ENCODE peak calls at places on chromosomes 2 and 18, in eight cellular contexts. W is tibial nerve, N is heart left ventricle, Y is right lobe of liver, C is ovary, K is suprapubic skin, F is IMR-90, D is HCT116. B is an unnamed sample. For H3K36me3, the result is how much of the 10 kb centered on the place peaks cover.

GRCh38 chr2:216147172-216148131 is 38.3 kb downstream of the XRCC5 start:
- DNase-seq in W (no peak), N (no peak), Y (no peak), C (no peak), K (no peak), F (no peak), D (no peak), B (no peak)

GRCh38 chr2:160464996-160465395 is 28.6 kb downstream of the RBMS1 start:
- DNase-seq in W (no peak), N (no peak), Y (no peak), C (no peak), K (no peak), F (no peak), D (no peak), B (no peak)

GRCh38 chr2:98102878-98103277 is 15.9 kb downstream of the VWA3B start:
- DNase-seq in W (no peak), N (no peak), Y (no peak), C (no peak), K (no peak), F (no peak), D (no peak), B (no peak)

GRCh38 chr2:16726577-16726976 is 60.9 kb upstream of the CYRIA start:
- DNase-seq in W (no peak), N (no peak), Y (no peak), C (no peak), K (no peak), F (no peak), D (no peak), B (no peak)

GRCh38 chr2:175965773-175966172 is 36.3 kb downstream of the LNPK start:
- DNase-seq in W (no peak), N (no peak), Y (no peak), C (no peak), K (no peak), F (no peak), D (no peak), B (no peak)

GRCh38 chr2:9565436-9566153 is 10.0 kb upstream of the ADAM17 start:
- DNase-seq in W (peak), N (peak), Y (no peak), C (peak), K (peak), F (peak), D (peak), B (peak)

GRCh38 chr2:70962885-70963878 is 15.2 kb upstream of the ANKRD53 start:
- DNase-seq in W (no peak), N (peak), Y (no peak), C (no peak), K (peak), F (no peak), D (no peak), B (peak)

GRCh38 chr18:28767781-28768211 is 590.9 kb upstream of the CDH2 start:
- DNase-seq in W (no peak), N (no peak), Y (no peak), C (no peak), K (no peak), F (peak), D (no peak), B (no peak)

GRCh38 chr2:144630459-144631215 is 110.7 kb upstream of the ZEB2 start:
- DNase-seq in W (no peak), N (no peak), Y (no peak), C (no peak), K (no peak), F (peak), D (no peak), B (no peak)

GRCh38 chr18:12391487-12392136 is 14.6 kb upstream of the AFG3L2 start:
- DNase-seq in W (no peak), N (peak), Y (no peak), C (peak), K (no peak), F (peak), D (peak), B (no peak)

GRCh38 chr2:30412392-30413321 is 34.4 kb upstream of the LCLAT1 start:
- DNase-seq in W (no peak), N (peak), Y (no peak), C (peak), K (no peak), F (peak), D (no peak), B (no peak)

GRCh38 chr18:2883137-2883671 is 36.4 kb downstream of the EMILIN2 start:
- DNase-seq in W (no peak), N (no peak), Y (no peak), C (no peak), K (peak), F (no peak), D (no peak), B (no peak)

GRCh38 chr2:156538083-156538504 is 101.9 kb downstream of the GPD2 start:
- DNase-seq in W (no peak), N (no peak), Y (no peak), C (no peak), K (no peak), F (peak), D (no peak), B (no peak)

GRCh38 chr2:39996653-39997080 is 217.6 kb upstream of the THUMPD2 start:
- DNase-seq in W (no peak), N (no peak), Y (no peak), C (no peak), K (no peak), F (peak), D (peak), B (no peak)

GRCh38 chr2:11008773-11009172 is 97.0 kb downstream of the KCNF1 start:
- DNase-seq in W (no peak), N (no peak), Y (no peak), C (no peak), K (no peak), F (no peak), D (no peak), B (no peak)

GRCh38 chr18:46867471-46868170 is 49.7 kb downstream of the PIAS2 start:
- DNase-seq in W (no peak), N (no peak), Y (no peak), C (no peak), K (no peak), F (no peak), D (no peak), B (no peak)

GRCh38 chr2:120026890-120027289 is 14.0 kb downstream of the EPB41L5 start:
- DNase-seq in W (no peak), N (no peak), Y (no peak), C (no peak), K (no peak), F (no peak), D (no peak), B (no peak)

GRCh38 chr2:136058951-136059530 is 58.9 kb downstream of the CXCR4 start:
- DNase-seq in W (no peak), N (no peak), Y (no peak), C (no peak), K (no peak), F (no peak), D (no peak), B (no peak)

GRCh38 chr18:43620936-43621335 is 343.6 kb upstream of the SYT4 start:
- DNase-seq in W (no peak), N (no peak), Y (no peak), C (no peak), K (no peak), F (peak), D (no peak), B (no peak)

GRCh38 chr2:137659616-137660015 is 304.7 kb upstream of the HNMT start:
- DNase-seq in W (no peak), N (no peak), Y (no peak), C (no peak), K (no peak), F (no peak), D (no peak), B (no peak)

GRCh38 chr2:234863043-234863934 is 88.5 kb upstream of the SH3BP4 start:
- DNase-seq in W (peak), N (peak), Y (peak), C (peak), K (no peak), F (peak), D (peak), B (peak)

GRCh38 chr2:68811364-68811763 is 59.8 kb downstream of the BMP10 start:
- DNase-seq in W (no peak), N (peak), Y (peak), C (peak), K (no peak), F (peak), D (no peak), B (no peak)

GRCh38 chr2:65686928-65687521 is 254.6 kb upstream of the SPRED2 start:
- DNase-seq in W (no peak), N (no peak), Y (no peak), C (no peak), K (no peak), F (no peak), D (no peak), B (no peak)

GRCh38 chr18:21129586-21130216 is 18.1 kb upstream of the ROCK1 start:
- DNase-seq in W (no peak), N (no peak), Y (no peak), C (no peak), K (no peak), F (peak), D (no peak), B (no peak)

GRCh38 chr2:174585111-174585510 is 12.5 kb downstream of the WIPF1 start:
- DNase-seq in W (no peak), N (no peak), Y (peak), C (no peak), K (no peak), F (peak), D (no peak), B (no peak)

GRCh38 chr18:27277554-27277953 is 92.4 kb upstream of the CHST9 start:
- DNase-seq in W (no peak), N (no peak), Y (no peak), C (no peak), K (no peak), F (no peak), D (no peak), B (no peak)

GRCh38 chr2:197700960-197701359 is 4.2 kb upstream of the MARS2 start:
- DNase-seq in W (no peak), N (no peak), Y (no peak), C (no peak), K (no peak), F (no peak), D (no peak), B (no peak)

GRCh38 chr18:38576349-38576748 is 1010.8 kb upstream of the CELF4 start:
- DNase-seq in W (no peak), N (no peak), Y (no peak), C (no peak), K (no peak), F (no peak), D (no peak), B (no peak)

GRCh38 chr2:223590964-223591363 is 11.2 kb downstream of the SCG2 start:
- DNase-seq in W (no peak), N (no peak), Y (no peak), C (no peak), K (no peak), F (peak), D (no peak), B (no peak)

GRCh38 chr2:240425697-240426096 is 9.8 kb upstream of the GPC1 start:
- DNase-seq in W (no peak), N (peak), Y (no peak), C (no peak), K (no peak), F (no peak), D (no peak), B (no peak)

GRCh38 chr2:225103737-225104141 is 61.5 kb upstream of the DOCK10 start:
- DNase-seq in W (no peak), N (no peak), Y (no peak), C (no peak), K (no peak), F (peak), D (no peak), B (no peak)

GRCh38 chr2:168169097-168169745 is 78.2 kb downstream of the STK39 start:
- DNase-seq in W (no peak), N (no peak), Y (no peak), C (no peak), K (no peak), F (peak), D (no peak), B (no peak)

GRCh38 chr2:70715161-70715985 is 52.6 kb downstream of the ADD2 start:
- DNase-seq in W (no peak), N (no peak), Y (no peak), C (no peak), K (no peak), F (no peak), D (no peak), B (no peak)

GRCh38 chr2:115999039-115999438 is 1556.6 kb downstream of the DPP10 start:
- DNase-seq in W (no peak), N (no peak), Y (no peak), C (no peak), K (no peak), F (no peak), D (no peak), B (no peak)

GRCh38 chr18:75173758-75174157 is 35.2 kb downstream of the PTGR3 start:
- DNase-seq in W (no peak), N (no peak), Y (no peak), C (no peak), K (no peak), F (no peak), D (no peak), B (no peak)

GRCh38 chr18:75170022-75170789 is 38.7 kb downstream of the PTGR3 start:
- DNase-seq in W (no peak), N (peak), Y (no peak), C (no peak), K (no peak), F (no peak), D (no peak), B (no peak)

GRCh38 chr18:75170916-75171315 is 38.0 kb downstream of the PTGR3 start:
- DNase-seq in W (no peak), N (peak), Y (no peak), C (no peak), K (no peak), F (no peak), D (no peak), B (no peak)

GRCh38 chr18:75173125-75173432 is 35.9 kb downstream of the PTGR3 start:
- DNase-seq in W (no peak), N (no peak), Y (no peak), C (no peak), K (no peak), F (peak), D (no peak), B (no peak)

DNA sequence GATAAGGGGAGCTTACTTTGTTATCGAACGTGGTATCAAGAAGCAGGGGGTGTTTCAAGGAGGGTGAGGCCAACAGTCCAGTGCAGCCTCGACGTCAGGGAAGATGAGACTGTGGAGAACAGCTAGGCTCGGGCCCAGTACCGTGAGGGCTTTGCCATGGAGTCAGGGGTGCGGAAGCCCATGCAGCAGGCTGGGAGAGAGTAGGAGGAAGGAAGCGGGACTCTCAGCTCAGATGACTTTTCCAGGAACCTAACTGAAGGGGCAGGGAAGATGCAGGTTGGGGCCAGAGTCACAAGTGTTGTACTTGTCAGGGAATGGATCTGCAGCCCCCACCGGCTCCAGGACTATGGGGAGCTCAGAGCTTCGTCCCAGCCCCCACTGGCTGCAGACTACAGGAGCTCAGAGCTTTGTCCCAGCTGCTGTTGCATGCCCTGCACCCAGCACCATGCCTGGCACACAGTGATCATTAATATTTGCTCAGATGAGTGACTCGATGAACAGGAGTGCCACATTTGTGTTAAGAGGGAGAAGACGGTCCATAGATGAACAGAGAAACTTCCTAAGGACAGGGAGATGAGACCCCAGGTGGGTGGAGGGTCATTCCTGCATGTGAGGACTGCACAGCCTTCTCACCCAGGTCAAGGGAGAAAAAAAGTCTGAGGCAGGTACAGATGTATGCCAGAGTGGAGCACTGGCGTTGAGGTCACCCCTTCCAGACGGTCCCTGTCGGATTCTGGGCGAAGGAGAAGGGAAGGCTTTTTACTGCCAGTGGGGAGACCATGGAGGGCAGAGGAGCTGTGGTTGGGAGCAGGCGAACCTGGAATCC is 36.4 kb downstream of the PTGR3 start:
- DNase-seq in W (no peak), N (no peak), Y (no peak), C (no peak), K (no peak), F (no peak), D (no peak), B (no peak)
- TF ChIP-seq POLR2A in W (no peak), N (no peak), Y (no peak), C (no peak), K (no peak), F (no peak), D (no peak), B (no peak)

DNA sequence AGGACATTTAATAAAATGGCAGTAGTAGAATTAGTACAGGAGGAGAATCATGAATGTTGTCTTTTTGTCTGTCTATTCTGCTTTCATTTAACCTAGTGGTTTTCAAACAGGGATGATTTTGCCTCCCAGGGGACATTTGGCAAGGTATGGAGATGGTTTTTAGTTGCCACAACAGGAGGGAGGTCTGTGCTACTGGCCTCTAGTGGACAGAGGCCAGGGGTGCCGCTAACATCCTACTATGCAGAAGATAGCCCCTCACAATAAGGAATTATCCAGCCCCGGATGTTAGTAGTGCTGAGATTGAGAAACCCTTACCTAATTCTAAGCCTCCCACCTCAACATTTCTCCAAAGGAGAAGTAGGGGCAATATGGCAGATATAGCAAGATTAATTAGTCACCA is 18.3 kb downstream of the FASTKD2 start:
- DNase-seq in W (no peak), N (no peak), Y (no peak), C (no peak), K (no peak), F (no peak), D (no peak), B (no peak)
- H3K36me3 ChIP-seq in W (under half), N (under half), Y (under half), C (under half), K (half or more), F (under half), D (under half), B (under half)

DNA sequence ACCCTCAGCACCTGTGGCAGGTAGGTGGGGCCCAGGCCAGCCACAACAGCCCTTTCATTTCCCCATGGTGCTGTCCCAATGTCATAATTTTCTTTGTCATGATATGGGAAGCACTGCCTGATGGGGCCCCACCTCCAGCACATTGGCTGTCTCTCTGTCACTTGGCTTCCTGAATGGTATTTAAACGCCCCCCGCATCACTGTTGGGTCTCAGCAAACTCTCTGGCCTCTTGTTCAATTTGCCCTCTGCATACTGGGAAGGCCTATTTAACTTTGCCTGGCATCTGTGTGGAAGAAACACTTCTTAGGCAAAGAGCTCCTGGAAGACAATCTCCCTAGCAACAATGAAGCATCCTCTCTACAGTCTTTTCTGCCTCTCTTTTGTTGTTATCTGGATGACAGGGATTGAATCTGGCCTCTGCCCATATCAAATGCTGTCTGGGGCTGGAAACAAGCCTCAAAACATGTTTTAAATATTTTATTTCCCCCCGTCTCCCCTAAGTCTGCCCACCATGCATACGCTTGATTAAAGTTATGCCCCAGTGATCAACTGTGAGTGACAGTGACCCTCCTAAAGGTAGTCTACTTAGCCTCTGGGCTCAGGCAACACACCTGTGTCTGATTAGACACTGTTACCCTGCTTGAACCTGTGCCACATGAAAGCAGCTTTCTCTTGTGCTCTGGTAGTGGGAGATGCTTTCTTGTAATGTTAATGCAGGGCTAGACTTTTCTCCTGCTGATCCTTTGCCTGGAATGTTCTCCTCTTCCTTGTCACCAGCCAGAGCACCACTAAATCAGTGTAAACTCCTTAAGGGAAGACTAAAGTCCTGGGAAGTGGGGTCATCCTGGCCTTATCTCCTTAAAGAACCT is 35.0 kb downstream of the CDC42EP3 start:
- DNase-seq in W (no peak), N (no peak), Y (no peak), C (no peak), K (no peak), F (no peak), D (no peak), B (no peak)
- TF ChIP-seq POLR2A in W (no peak), N (no peak), Y (no peak), C (no peak), K (no peak), F (peak), D (no peak), B (no peak)

GRCh38 chr2:191686658-191687057 is 8.7 kb downstream of the NABP1 start:
- DNase-seq in W (no peak), N (no peak), Y (no peak), C (no peak), K (no peak), F (no peak), D (no peak), B (no peak)
- H3K36me3 ChIP-seq in W (under half), N (under half), Y (under half), C (under half), K (under half), F (under half), D (half or more), B (under half)

GRCh38 chr2:142131016-142131714 is at the start of gene LRP1B:
- DNase-seq in W (no peak), N (no peak), Y (peak), C (no peak), K (no peak), F (peak), D (no peak), B (no peak)
- TF ChIP-seq POLR2A in W (no peak), N (no peak), Y (no peak), C (no peak), K (no peak), F (no peak), D (no peak), B (no peak)

GRCh38 chr2:186737737-186738508 is 44.1 kb downstream of the FAM171B start:
- DNase-seq in W (no peak), N (no peak), Y (no peak), C (no peak), K (no peak), F (no peak), D (no peak), B (no peak)
- H3K36me3 ChIP-seq in W (under half), N (under half), Y (under half), C (under half), K (under half), F (under half), D (under half), B (under half)

B was measured in breast epithelium.